ENCODE peak calls at places on chromosomes 16 and 17, in seven cellular contexts. Y is activated CD4-positive, CD25-positive, alpha-beta regulatory T cell treated with anti-CD3 and anti-CD28 coated beads, Interleukin-2, amount 50 U/mL, for 72 hours; R is astrocyte of the cerebellum; O is H54; T is neural progenitor cell; Z is fibroblast of pulmonary artery; C is naive thymus-derived CD4-positive, alpha-beta T cell. V is an unnamed sample.
A peak's percentile ranks its signal among the peaks of the same experiment; 100 is the strongest.

GRCh38 chr17:18362509-18363020 is 785 bp downstream of the SHMT1 start:
- DNase-seq in Y (no peak), R (peak; percentile 13), O (peak; percentile 77), T (peak; percentile 55), Z (peak; percentile 11), C (no peak), V (no peak)

GRCh38 chr16:72739577-72739976 is 308.4 kb downstream of the ZFHX3 start:
- DNase-seq in Y (no peak), R (peak; percentile 20), O (no peak), T (no peak), Z (peak; percentile 21), C (no peak), V (no peak)

GRCh38 chr16:306911-307370 is 24.0 kb downstream of the PDIA2 start:
- DNase-seq in Y (no peak), R (no peak), O (no peak), T (no peak), Z (no peak), C (no peak), V (no peak)

GRCh38 chr17:48181653-48182052 is 74.1 kb downstream of the SNX11 start:
- DNase-seq in Y (no peak), R (no peak), O (no peak), T (peak; percentile 60), Z (peak; percentile 36), C (no peak), V (no peak)

GRCh38 chr17:53607475-53607874 is 215.3 kb upstream of the KIF2B start:
- DNase-seq in Y (no peak), R (no peak), O (no peak), T (peak; percentile 6), Z (no peak), C (no peak), V (no peak)

GRCh38 chr16:8572919-8573724 is 17.2 kb downstream of the TMEM114 start:
- DNase-seq in Y (no peak), R (peak; percentile 27), O (peak; percentile 40), T (peak; percentile 68), Z (peak; percentile 65), C (no peak), V (no peak)

GRCh38 chr16:11004351-11004750 is 60.0 kb downstream of the CLEC16A start:
- DNase-seq in Y (no peak), R (peak; percentile 18), O (no peak), T (no peak), Z (peak; percentile 31), C (no peak), V (no peak)

GRCh38 chr17:18959071-18959844 is 7.3 kb downstream of the SLC5A10 start:
- DNase-seq in Y (no peak), R (no peak), O (no peak), T (peak; percentile 39), Z (no peak), C (no peak), V (no peak)

GRCh38 chr17:38450699-38451029 is 22.4 kb downstream of the ARHGAP23 start:
- DNase-seq in Y (no peak), R (no peak), O (no peak), T (no peak), Z (no peak), C (no peak), V (no peak)

GRCh38 chr17:33637534-33637933 is 344.4 kb upstream of the ASIC2 start:
- DNase-seq in Y (no peak), R (no peak), O (no peak), T (no peak), Z (no peak), C (no peak), V (no peak)

GRCh38 chr16:64724339-64724738 is 397.5 kb downstream of the CDH11 start:
- DNase-seq in Y (no peak), R (no peak), O (no peak), T (no peak), Z (no peak), C (no peak), V (no peak)

GRCh38 chr16:84927621-84928591 is 83.4 kb downstream of the ZDHHC7 start:
- DNase-seq in Y (no peak), R (no peak), O (no peak), T (no peak), Z (no peak), C (no peak), V (no peak)

V was measured in naive thymus-derived CD8-positive, alpha-beta T cell.